ENCODE peak calls at places on chromosomes 12 and 14, in seven cellular contexts. G is kidney, V is iPS DF 6.9, L is pancreas, A is esophagus squamous epithelium, K is fibroblast of lung, Z is suprapubic skin. F is an unnamed sample.

GRCh38 chr12:104715562-104716182 is 242.4 kb downstream of the SLC41A2 start:
- DNase-seq in G (peak; percentile 36), V (no peak), L (no peak), A (no peak), K (no peak), Z (no peak), F (no peak)

GRCh38 chr12:57110189-57111045 is 745 bp downstream of the STAT6 start:
- DNase-seq in G (peak; percentile 91), V (no peak), L (peak; percentile 56), A (no peak), K (no peak), Z (peak; percentile 89), F (peak; percentile 79)

GRCh38 chr14:64556526-64556925 is 6.8 kb downstream of the PPP1R36 start:
- DNase-seq in G (no peak), V (no peak), L (no peak), A (no peak), K (peak; percentile 77), Z (no peak), F (no peak)

GRCh38 chr14:23632461-23633159 is 3.6 kb upstream of the DHRS2 start:
- DNase-seq in G (no peak), V (no peak), L (no peak), A (no peak), K (no peak), Z (no peak), F (no peak)

GRCh38 chr14:96584199-96584906 is 82.2 kb downstream of the PAPOLA start:
- DNase-seq in G (no peak), V (peak; percentile 39), L (peak; percentile 52), A (no peak), K (peak; percentile 35), Z (no peak), F (no peak)

GRCh38 chr14:21191809-21192446 is 36.1 kb upstream of the OR5AU1 start:
- DNase-seq in G (peak; percentile 92), V (peak; percentile 64), L (peak; percentile 60), A (peak; percentile 18), K (peak; percentile 42), Z (peak; percentile 68), F (peak; percentile 96)

GRCh38 chr14:103418508-103418818 is 33.2 kb downstream of the MARK3 start:
- DNase-seq in G (no peak), V (no peak), L (no peak), A (no peak), K (peak; percentile 76), Z (no peak), F (no peak)

GRCh38 chr14:105765893-105766614 is 239.7 kb downstream of the TMEM121 start:
- DNase-seq in G (peak; percentile 45), V (no peak), L (no peak), A (no peak), K (no peak), Z (no peak), F (peak; percentile 42)

GRCh38 chr14:93047661-93048060 is 68.1 kb downstream of the ITPK1 start:
- DNase-seq in G (no peak), V (no peak), L (no peak), A (no peak), K (no peak), Z (no peak), F (peak; percentile 31)

GRCh38 chr14:93046696-93047050 is 69.1 kb downstream of the ITPK1 start:
- DNase-seq in G (no peak), V (no peak), L (no peak), A (no peak), K (no peak), Z (no peak), F (peak; percentile 25)

GRCh38 chr14:93048843-93049242 is 66.9 kb downstream of the ITPK1 start:
- DNase-seq in G (no peak), V (no peak), L (no peak), A (no peak), K (no peak), Z (no peak), F (no peak)

GRCh38 chr14:93045965-93046695 is 69.6 kb downstream of the ITPK1 start:
- DNase-seq in G (no peak), V (no peak), L (no peak), A (no peak), K (peak; percentile 95), Z (no peak), F (peak; percentile 58)

DNA sequence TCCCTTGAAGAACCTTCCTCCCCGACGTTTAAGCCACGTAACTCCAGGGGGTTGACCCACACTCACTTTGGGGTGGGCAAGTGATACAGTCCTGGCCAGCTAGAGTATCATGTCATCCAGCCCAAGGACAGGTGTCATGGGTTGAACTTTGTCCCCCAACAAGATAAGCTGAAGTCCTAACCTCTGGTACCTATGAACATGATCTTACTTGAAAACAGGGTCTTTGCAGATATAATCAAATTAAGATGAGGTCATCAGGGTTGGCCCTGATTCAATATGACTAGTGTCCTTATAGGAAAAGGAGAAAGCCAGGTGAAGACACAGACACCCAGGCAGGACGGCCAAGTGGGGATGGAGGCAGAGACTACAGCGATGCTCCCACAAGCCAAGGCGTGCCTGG is 68.5 kb downstream of the ITPK1 start:
- DNase-seq in G (peak; percentile 45), V (no peak), L (no peak), A (no peak), K (no peak), Z (no peak), F (peak; percentile 34)
- H3K4me1 ChIP-seq in G (peaks cover 65% of the 10 kb centered on the region), V (peaks cover 17% of the 10 kb centered on the region), L (peaks cover 34% of the 10 kb centered on the region), A (peaks cover 9% of the 10 kb centered on the region), K (peaks cover 3% of the 10 kb centered on the region), Z (peaks cover 28% of the 10 kb centered on the region), F (peaks cover 49% of the 10 kb centered on the region)

GRCh38 chr12:95551913-95552516 is 739 bp upstream of the USP44 start:
- DNase-seq in G (no peak), V (no peak), L (no peak), A (no peak), K (no peak), Z (no peak), F (no peak)
- H3K4me3 ChIP-seq in G (no peak overlapping the region), V (peak overlapping the region; percentile 62), L (no peak overlapping the region), A (no peak overlapping the region), K (no peak overlapping the region), Z (no peak overlapping the region), F (no peak overlapping the region)

GRCh38 chr12:11986165-11986564 is 84.6 kb upstream of the BCL2L14 start:
- DNase-seq in G (no peak), V (no peak), L (no peak), A (no peak), K (no peak), Z (no peak), F (no peak)

GRCh38 chr12:11987906-11988305 is 82.8 kb upstream of the BCL2L14 start:
- DNase-seq in G (no peak), V (no peak), L (no peak), A (no peak), K (peak; percentile 65), Z (no peak), F (no peak)

GRCh38 chr12:11992515-11992914 is 78.2 kb upstream of the BCL2L14 start:
- DNase-seq in G (no peak), V (no peak), L (no peak), A (no peak), K (no peak), Z (no peak), F (no peak)

DNA sequence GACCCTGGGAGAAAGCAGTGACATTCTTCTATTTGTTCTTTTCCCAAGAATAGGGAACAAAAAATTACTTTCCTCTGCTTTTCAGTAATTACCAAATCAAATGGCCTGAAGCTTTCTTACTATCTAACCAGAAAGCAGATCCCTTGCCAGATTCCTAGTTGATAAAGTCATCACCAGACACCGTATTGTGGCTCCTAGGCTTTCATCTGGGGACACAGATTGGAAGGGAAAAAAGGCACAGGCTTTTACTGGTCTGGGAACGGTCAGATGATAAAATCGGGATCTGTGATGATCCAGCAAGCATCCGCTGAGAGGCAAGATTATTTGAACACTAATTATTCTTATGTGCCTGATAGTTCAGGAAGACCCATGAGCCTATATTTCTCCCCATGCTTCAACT is 79.1 kb upstream of the BCL2L14 start:
- DNase-seq in G (no peak), V (no peak), L (no peak), A (no peak), K (peak; percentile 52), Z (no peak), F (no peak)
- H3K4me1 ChIP-seq in G (no peaks in the 10 kb centered on the region), V (no peaks in the 10 kb centered on the region), L (no peaks in the 10 kb centered on the region), A (no peaks in the 10 kb centered on the region), K (no peaks in the 10 kb centered on the region), Z (no peaks in the 10 kb centered on the region), F (no peaks in the 10 kb centered on the region)

DNA sequence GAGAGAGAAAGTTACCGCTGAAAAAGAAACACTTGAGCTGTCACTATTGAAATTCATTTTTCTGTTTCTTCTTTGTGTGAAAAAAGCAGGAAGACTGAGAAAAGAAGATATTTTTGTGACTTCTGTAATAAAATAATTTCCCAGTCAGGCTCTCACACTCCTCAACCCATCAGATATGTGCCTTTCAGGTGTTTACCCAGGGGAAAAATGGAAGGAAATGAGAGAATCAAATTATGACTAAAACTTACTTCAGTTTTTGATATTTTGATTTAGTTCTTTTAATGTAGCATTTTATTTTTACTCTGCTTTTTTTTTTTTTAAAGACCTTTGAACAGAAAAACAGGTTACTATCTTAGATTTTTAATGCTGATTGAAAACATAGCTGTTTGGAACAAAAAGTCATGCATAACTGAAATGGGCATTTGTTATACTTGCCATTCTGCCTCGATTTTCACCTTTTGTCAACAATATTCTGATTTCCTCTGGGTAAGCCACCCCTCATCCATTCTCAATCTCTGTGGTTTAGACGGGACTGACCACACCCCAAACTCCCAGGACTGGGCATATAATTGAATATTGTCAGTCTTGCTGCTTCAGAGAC is 133.2 kb upstream of the KRR1 start:
- DNase-seq in G (no peak), V (no peak), L (no peak), A (no peak), K (no peak), Z (no peak), F (no peak)
- H3K4me3 ChIP-seq in G (no peak overlapping the region), V (no peak overlapping the region), L (no peak overlapping the region), A (no peak overlapping the region), K (no peak overlapping the region), Z (no peak overlapping the region), F (no peak overlapping the region)